ENCODE peak calls at places on chromosomes 13 and 19, in nine cellular contexts. One of them, this sample, is unnamed.

GRCh38 chr13:72221276-72221962 is 354.4 kb upstream of the DACH1 start:
- DNase-seq in right atrium auricular region: no peak
- DNase-seq in cardiac fibroblast: peak; percentile 9
- DNase-seq in neural progenitor cell: peak; percentile 59
- DNase-seq in NB4: peak; percentile 48
- DNase-seq in SK-N-SH: no peak
- DNase-seq in stomach: no peak
- DNase-seq in upper lobe of left lung: peak; percentile 20
- DNase-seq in thoracic aorta: no peak
- DNase-seq in this sample: no peak

GRCh38 chr13:82963466-82963865 is 918.8 kb downstream of the SLITRK1 start:
- DNase-seq in right atrium auricular region: no peak
- DNase-seq in cardiac fibroblast: peak; percentile 45
- DNase-seq in neural progenitor cell: no peak
- DNase-seq in NB4: no peak
- DNase-seq in SK-N-SH: no peak
- DNase-seq in stomach: no peak
- DNase-seq in upper lobe of left lung: no peak
- DNase-seq in thoracic aorta: no peak
- DNase-seq in this sample: no peak

GRCh38 chr19:16259385-16260159 is 61.9 kb downstream of the AP1M1 start:
- DNase-seq in right atrium auricular region: no peak
- DNase-seq in cardiac fibroblast: no peak
- DNase-seq in neural progenitor cell: no peak
- DNase-seq in NB4: no peak
- DNase-seq in SK-N-SH: no peak
- DNase-seq in stomach: no peak
- DNase-seq in upper lobe of left lung: no peak
- DNase-seq in thoracic aorta: no peak
- DNase-seq in this sample: no peak

GRCh38 chr19:45179063-45179847 is 671 bp downstream of the BLOC1S3 start:
- DNase-seq in right atrium auricular region: no peak
- DNase-seq in cardiac fibroblast: peak; percentile 35
- DNase-seq in neural progenitor cell: peak; percentile 61
- DNase-seq in NB4: peak; percentile 41
- DNase-seq in SK-N-SH: peak; percentile 66
- DNase-seq in stomach: peak; percentile 55
- DNase-seq in upper lobe of left lung: no peak
- DNase-seq in thoracic aorta: no peak
- DNase-seq in this sample: no peak

GRCh38 chr13:76610819-76611415 is 275.3 kb downstream of the KCTD12 start:
- DNase-seq in right atrium auricular region: no peak
- DNase-seq in cardiac fibroblast: no peak
- DNase-seq in neural progenitor cell: no peak
- DNase-seq in NB4: no peak
- DNase-seq in SK-N-SH: no peak
- DNase-seq in stomach: no peak
- DNase-seq in upper lobe of left lung: no peak
- DNase-seq in thoracic aorta: no peak
- DNase-seq in this sample: no peak

GRCh38 chr13:45521292-45521691 is 56.6 kb downstream of the COG3 start:
- DNase-seq in right atrium auricular region: no peak
- DNase-seq in cardiac fibroblast: peak; percentile 52
- DNase-seq in neural progenitor cell: no peak
- DNase-seq in NB4: no peak
- DNase-seq in SK-N-SH: no peak
- DNase-seq in stomach: no peak
- DNase-seq in upper lobe of left lung: no peak
- DNase-seq in thoracic aorta: no peak
- DNase-seq in this sample: no peak

GRCh38 chr19:580274-580835 is 8.0 kb downstream of the BSG start:
- DNase-seq in right atrium auricular region: no peak
- DNase-seq in cardiac fibroblast: no peak
- DNase-seq in neural progenitor cell: no peak
- DNase-seq in NB4: no peak
- DNase-seq in SK-N-SH: no peak
- DNase-seq in stomach: no peak
- DNase-seq in upper lobe of left lung: no peak
- DNase-seq in thoracic aorta: no peak
- DNase-seq in this sample: no peak

GRCh38 chr19:1360818-1361461 is 22.8 kb upstream of the NDUFS7 start:
- DNase-seq in right atrium auricular region: peak; percentile 70
- DNase-seq in cardiac fibroblast: peak; percentile 76
- DNase-seq in neural progenitor cell: peak; percentile 75
- DNase-seq in NB4: peak; percentile 62
- DNase-seq in SK-N-SH: peak; percentile 97
- DNase-seq in stomach: no peak
- DNase-seq in upper lobe of left lung: no peak
- DNase-seq in thoracic aorta: no peak
- DNase-seq in this sample: no peak

GRCh38 chr19:18434411-18435184 is 3.3 kb downstream of the ISYNA1 start:
- DNase-seq in right atrium auricular region: no peak
- DNase-seq in cardiac fibroblast: no peak
- DNase-seq in neural progenitor cell: no peak
- DNase-seq in NB4: no peak
- DNase-seq in SK-N-SH: no peak
- DNase-seq in stomach: no peak
- DNase-seq in upper lobe of left lung: no peak
- DNase-seq in thoracic aorta: no peak
- DNase-seq in this sample: no peak

GRCh38 chr19:28744014-28744413 is 468.9 kb downstream of the UQCRFS1 start:
- DNase-seq in right atrium auricular region: no peak
- DNase-seq in cardiac fibroblast: no peak
- DNase-seq in neural progenitor cell: no peak
- DNase-seq in NB4: no peak
- DNase-seq in SK-N-SH: no peak
- DNase-seq in stomach: no peak
- DNase-seq in upper lobe of left lung: no peak
- DNase-seq in thoracic aorta: no peak
- DNase-seq in this sample: no peak

GRCh38 chr19:28746486-28746885 is 466.5 kb downstream of the UQCRFS1 start:
- DNase-seq in right atrium auricular region: no peak
- DNase-seq in cardiac fibroblast: peak; percentile 4
- DNase-seq in neural progenitor cell: no peak
- DNase-seq in NB4: no peak
- DNase-seq in SK-N-SH: no peak
- DNase-seq in stomach: no peak
- DNase-seq in upper lobe of left lung: no peak
- DNase-seq in thoracic aorta: no peak
- DNase-seq in this sample: no peak

DNA sequence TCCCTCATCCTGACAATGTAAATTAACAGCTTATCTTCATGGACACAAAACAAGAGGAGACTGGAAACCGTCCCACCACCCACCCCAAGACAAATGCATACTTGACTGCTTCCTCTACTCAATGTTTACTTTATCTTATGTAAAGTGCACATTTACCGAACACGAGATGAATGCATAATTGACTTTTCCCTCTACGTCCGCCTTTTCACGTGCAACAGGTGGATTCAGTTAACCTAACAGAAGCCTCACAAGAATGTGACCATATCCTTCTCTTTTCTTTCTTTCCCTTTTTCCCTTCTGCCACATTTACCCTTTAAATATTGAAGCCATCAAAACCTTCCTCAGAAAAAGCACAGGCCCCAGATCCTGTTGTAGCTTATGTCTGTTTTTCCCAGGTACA is 468.0 kb downstream of the UQCRFS1 start:
- DNase-seq in right atrium auricular region: no peak
- DNase-seq in cardiac fibroblast: no peak
- DNase-seq in neural progenitor cell: peak; percentile 48
- DNase-seq in NB4: no peak
- DNase-seq in SK-N-SH: no peak
- DNase-seq in stomach: no peak
- DNase-seq in upper lobe of left lung: no peak
- DNase-seq in thoracic aorta: no peak
- DNase-seq in this sample: no peak
- H3K4me3 ChIP-seq in right atrium auricular region: no peak overlapping the region
- H3K4me3 ChIP-seq in cardiac fibroblast: no peak overlapping the region
- H3K4me3 ChIP-seq in neural progenitor cell: no peak overlapping the region
- H3K4me3 ChIP-seq in NB4: no peak overlapping the region
- H3K4me3 ChIP-seq in SK-N-SH: no peak overlapping the region
- H3K4me3 ChIP-seq in stomach: no peak overlapping the region
- H3K4me3 ChIP-seq in upper lobe of left lung: no peak overlapping the region
- H3K4me3 ChIP-seq in thoracic aorta: no peak overlapping the region
- H3K4me3 ChIP-seq in this sample: no peak overlapping the region

DNA sequence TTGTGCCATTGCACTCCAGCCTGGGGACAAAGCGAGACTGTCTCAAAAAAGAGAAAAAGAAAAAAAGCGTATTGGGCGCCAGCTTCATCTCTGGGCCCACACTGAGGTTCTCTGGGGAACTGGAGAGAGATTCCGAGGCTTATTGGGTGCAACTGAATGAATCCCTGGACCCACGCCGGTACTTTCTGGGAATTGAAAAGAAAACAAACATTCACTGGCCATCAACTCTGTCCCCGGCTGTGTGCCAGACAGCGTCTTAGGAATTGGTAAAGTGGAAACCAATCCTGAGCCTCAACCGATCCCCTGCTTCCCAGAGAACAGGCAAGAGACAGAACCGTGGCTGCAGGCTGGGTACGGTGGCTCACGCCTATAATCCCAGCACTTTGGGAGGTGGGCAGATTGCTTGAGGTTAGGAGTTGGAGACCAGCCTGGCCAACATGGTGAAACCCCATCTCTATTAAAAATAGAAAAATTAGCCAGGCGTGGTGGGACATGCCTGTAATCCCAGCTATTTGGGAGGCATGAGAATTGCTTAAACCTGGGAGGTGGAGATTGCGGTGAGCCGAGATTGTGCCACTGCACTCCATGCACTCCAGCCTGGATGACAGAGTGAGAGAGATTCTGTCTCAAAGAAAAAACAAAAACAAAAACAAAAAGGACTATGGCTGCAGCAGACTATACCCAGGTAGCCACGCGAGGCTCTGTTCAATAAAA is 8.6 kb downstream of the ANO8 start:
- DNase-seq in right atrium auricular region: peak; percentile 82
- DNase-seq in cardiac fibroblast: no peak
- DNase-seq in neural progenitor cell: no peak
- DNase-seq in NB4: no peak
- DNase-seq in SK-N-SH: no peak
- DNase-seq in stomach: peak; percentile 40
- DNase-seq in upper lobe of left lung: no peak
- DNase-seq in thoracic aorta: peak; percentile 68
- DNase-seq in this sample: no peak
- TF ChIP-seq CTCF in right atrium auricular region: no peak
- TF ChIP-seq CTCF in cardiac fibroblast: no peak
- TF ChIP-seq CTCF in neural progenitor cell: no peak
- TF ChIP-seq CTCF in NB4: no peak
- TF ChIP-seq CTCF in SK-N-SH: no peak
- TF ChIP-seq CTCF in stomach: no peak
- TF ChIP-seq CTCF in upper lobe of left lung: no peak
- TF ChIP-seq CTCF in thoracic aorta: no peak
- TF ChIP-seq CTCF in this sample: no peak

GRCh38 chr13:53198699-53199098 is 170.1 kb downstream of the OLFM4 start:
- DNase-seq in right atrium auricular region: no peak
- DNase-seq in cardiac fibroblast: no peak
- DNase-seq in neural progenitor cell: no peak
- DNase-seq in NB4: no peak
- DNase-seq in SK-N-SH: no peak
- DNase-seq in stomach: no peak
- DNase-seq in upper lobe of left lung: no peak
- DNase-seq in thoracic aorta: no peak
- DNase-seq in this sample: no peak
- H3K4me3 ChIP-seq in right atrium auricular region: no peak overlapping the region
- H3K4me3 ChIP-seq in cardiac fibroblast: no peak overlapping the region
- H3K4me3 ChIP-seq in neural progenitor cell: no peak overlapping the region
- H3K4me3 ChIP-seq in NB4: no peak overlapping the region
- H3K4me3 ChIP-seq in SK-N-SH: no peak overlapping the region
- H3K4me3 ChIP-seq in stomach: no peak overlapping the region
- H3K4me3 ChIP-seq in upper lobe of left lung: no peak overlapping the region
- H3K4me3 ChIP-seq in thoracic aorta: no peak overlapping the region
- H3K4me3 ChIP-seq in this sample: no peak overlapping the region

GRCh38 chr19:35744688-35745327 is 410 bp downstream of the U2AF1L4 start:
- DNase-seq in right atrium auricular region: peak; percentile 98
- DNase-seq in cardiac fibroblast: peak; percentile 97
- DNase-seq in neural progenitor cell: peak; percentile 99
- DNase-seq in NB4: peak; percentile 91
- DNase-seq in SK-N-SH: peak; percentile 86
- DNase-seq in stomach: peak; percentile 96
- DNase-seq in upper lobe of left lung: peak; percentile 98
- DNase-seq in thoracic aorta: peak; percentile 91
- DNase-seq in this sample: peak; percentile 98
- TF ChIP-seq CTCF in right atrium auricular region: peak; percentile 69
- TF ChIP-seq CTCF in cardiac fibroblast: peak; percentile 48
- TF ChIP-seq CTCF in neural progenitor cell: peak; percentile 55
- TF ChIP-seq CTCF in NB4: no peak
- TF ChIP-seq CTCF in SK-N-SH: peak; percentile 52
- TF ChIP-seq CTCF in stomach: no peak
- TF ChIP-seq CTCF in upper lobe of left lung: peak; percentile 31
- TF ChIP-seq CTCF in thoracic aorta: peak; percentile 30
- TF ChIP-seq CTCF in this sample: no peak

GRCh38 chr19:2546128-2547032 is 70.5 kb downstream of the GADD45B start:
- DNase-seq in right atrium auricular region: peak; percentile 96
- DNase-seq in cardiac fibroblast: peak; percentile 55
- DNase-seq in neural progenitor cell: peak; percentile 90
- DNase-seq in NB4: peak; percentile 85
- DNase-seq in SK-N-SH: no peak
- DNase-seq in stomach: peak; percentile 64
- DNase-seq in upper lobe of left lung: peak; percentile 89
- DNase-seq in thoracic aorta: peak; percentile 85
- DNase-seq in this sample: peak; percentile 97
- H3K4me3 ChIP-seq in right atrium auricular region: peak overlapping the region; percentile 1
- H3K4me3 ChIP-seq in cardiac fibroblast: no peak overlapping the region
- H3K4me3 ChIP-seq in neural progenitor cell: no peak overlapping the region
- H3K4me3 ChIP-seq in NB4: no peak overlapping the region
- H3K4me3 ChIP-seq in SK-N-SH: no peak overlapping the region
- H3K4me3 ChIP-seq in stomach: peak overlapping the region; percentile 24
- H3K4me3 ChIP-seq in upper lobe of left lung: no peak overlapping the region
- H3K4me3 ChIP-seq in thoracic aorta: peak overlapping the region; percentile 50
- H3K4me3 ChIP-seq in this sample: peak overlapping the region; percentile 50

GRCh38 chr13:104769520-104769919 is 1703.3 kb upstream of the SLC10A2 start:
- DNase-seq in right atrium auricular region: no peak
- DNase-seq in cardiac fibroblast: no peak
- DNase-seq in neural progenitor cell: no peak
- DNase-seq in NB4: no peak
- DNase-seq in SK-N-SH: no peak
- DNase-seq in stomach: no peak
- DNase-seq in upper lobe of left lung: no peak
- DNase-seq in thoracic aorta: no peak
- DNase-seq in this sample: no peak

GRCh38 chr13:104779311-104779710 is 1713.1 kb upstream of the SLC10A2 start:
- DNase-seq in right atrium auricular region: no peak
- DNase-seq in cardiac fibroblast: peak; percentile 42
- DNase-seq in neural progenitor cell: peak; percentile 21
- DNase-seq in NB4: no peak
- DNase-seq in SK-N-SH: no peak
- DNase-seq in stomach: no peak
- DNase-seq in upper lobe of left lung: no peak
- DNase-seq in thoracic aorta: no peak
- DNase-seq in this sample: no peak

DNA sequence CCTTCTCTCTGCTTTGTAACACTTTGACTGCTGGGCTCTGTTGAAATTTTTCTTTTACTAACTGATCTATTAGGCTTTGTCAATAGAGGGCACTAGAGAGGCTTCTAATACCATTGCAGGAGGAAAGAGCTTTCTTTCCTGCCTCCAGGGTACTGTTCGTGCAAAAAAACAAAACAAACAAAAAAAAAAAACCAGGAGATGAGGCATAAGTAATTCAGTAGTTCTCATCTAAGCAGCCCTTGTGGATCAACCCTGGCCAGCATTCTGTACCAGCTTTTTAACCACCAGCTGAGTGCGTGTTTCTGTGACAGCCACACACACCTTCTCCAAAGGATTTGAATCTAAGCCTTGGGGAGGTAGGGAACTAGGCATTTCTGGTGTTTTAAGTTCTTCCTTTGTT is 1707.6 kb upstream of the SLC10A2 start:
- DNase-seq in right atrium auricular region: no peak
- DNase-seq in cardiac fibroblast: peak; percentile 61
- DNase-seq in neural progenitor cell: peak; percentile 81
- DNase-seq in NB4: peak; percentile 72
- DNase-seq in SK-N-SH: peak; percentile 11
- DNase-seq in stomach: no peak
- DNase-seq in upper lobe of left lung: no peak
- DNase-seq in thoracic aorta: no peak
- DNase-seq in this sample: no peak
- TF ChIP-seq CTCF in right atrium auricular region: peak; percentile 56
- TF ChIP-seq CTCF in cardiac fibroblast: peak; percentile 62
- TF ChIP-seq CTCF in neural progenitor cell: peak; percentile 68
- TF ChIP-seq CTCF in NB4: peak; percentile 69
- TF ChIP-seq CTCF in SK-N-SH: peak; percentile 68
- TF ChIP-seq CTCF in stomach: no peak
- TF ChIP-seq CTCF in upper lobe of left lung: peak; percentile 11
- TF ChIP-seq CTCF in thoracic aorta: peak; percentile 29
- TF ChIP-seq CTCF in this sample: no peak